ENCODE peak calls at places on chromosomes 4 and X, in six cellular contexts. C is T-helper 9 cell; I is NCI-H510A; F is activated T-cell treated with anti-CD3 and anti-CD28 coated beads, Interleukin-2, amount 50 U/mL, for 72 hours; B is fibroblast of gingiva; G is heart right ventricle. X is an unnamed sample.

GRCh38 chr4:16573744-16574143 is 324.7 kb downstream of the LDB2 start:
- DNase-seq in C (no peak), I (no peak), F (no peak), B (peak), G (peak), X (no peak)

GRCh38 chr4:150518559-150518958 is 63.4 kb upstream of the MAB21L2 start:
- DNase-seq in C (no peak), I (no peak), F (no peak), B (no peak), G (no peak), X (no peak)

GRCh38 chr4:79603681-79604080 is 195.7 kb upstream of the GK2 start:
- DNase-seq in C (no peak), I (no peak), F (no peak), B (no peak), G (no peak), X (no peak)

GRCh38 chr4:127668770-127669169 is 36.0 kb downstream of the INTU start:
- DNase-seq in C (no peak), I (no peak), F (no peak), B (no peak), G (no peak), X (no peak)

GRCh38 chr4:140789752-140790151 is 33.6 kb upstream of the TBC1D9 start:
- DNase-seq in C (no peak), I (no peak), F (no peak), B (peak), G (no peak), X (no peak)

GRCh38 chrX:2504706-2505332 is 4.0 kb upstream of the DHRSX start:
- DNase-seq in C (no peak), I (no peak), F (no peak), B (no peak), G (no peak), X (no peak)

GRCh38 chr4:99979872-99980271 is 29.8 kb upstream of the H2AZ1 start:
- DNase-seq in C (no peak), I (no peak), F (no peak), B (no peak), G (no peak), X (no peak)

GRCh38 chr4:113170818-113171468 is 121.5 kb downstream of the ANK2 start:
- DNase-seq in C (no peak), I (no peak), F (no peak), B (no peak), G (no peak), X (no peak)

GRCh38 chr4:174496631-174497442 is 25.5 kb downstream of the HPGD start:
- DNase-seq in C (no peak), I (no peak), F (no peak), B (no peak), G (no peak), X (peak)

GRCh38 chr4:11397819-11398610 is 30.7 kb downstream of the HS3ST1 start:
- DNase-seq in C (no peak), I (no peak), F (no peak), B (no peak), G (no peak), X (no peak)

GRCh38 chr4:6878451-6879059 is 31.1 kb upstream of the TBC1D14 start:
- DNase-seq in C (no peak), I (no peak), F (no peak), B (no peak), G (no peak), X (no peak)

GRCh38 chr4:43224591-43224990 is 332.1 kb downstream of the GRXCR1 start:
- DNase-seq in C (no peak), I (no peak), F (no peak), B (no peak), G (no peak), X (no peak)

GRCh38 chrX:87388381-87388780 is 129.2 kb upstream of the KLHL4 start:
- DNase-seq in C (no peak), I (no peak), F (no peak), B (no peak), G (no peak), X (no peak)

GRCh38 chr4:336099-336892 is 1.3 kb upstream of the ZNF141 start:
- DNase-seq in C (peak), I (no peak), F (peak), B (peak), G (peak), X (no peak)

GRCh38 chr4:81466841-81467671 is 4.7 kb downstream of the RASGEF1B start:
- DNase-seq in C (peak), I (no peak), F (peak), B (peak), G (peak), X (peak)

GRCh38 chr4:997375-998071 is 4.3 kb upstream of the SLC26A1 start:
- DNase-seq in C (no peak), I (no peak), F (no peak), B (no peak), G (no peak), X (no peak)

GRCh38 chr4:4541040-4541631 is 712 bp downstream of the STX18 start:
- DNase-seq in C (peak), I (no peak), F (peak), B (peak), G (peak), X (no peak)

GRCh38 chr4:6360385-6360784 is 90.7 kb downstream of the WFS1 start:
- DNase-seq in C (no peak), I (no peak), F (no peak), B (no peak), G (no peak), X (no peak)

GRCh38 chr4:4985844-4986243 is 33.4 kb downstream of the CYTL1 start:
- DNase-seq in C (no peak), I (no peak), F (no peak), B (peak), G (no peak), X (no peak)

GRCh38 chr4:3393171-3393570 is 48.6 kb upstream of the HGFAC start:
- DNase-seq in C (no peak), I (no peak), F (no peak), B (no peak), G (no peak), X (no peak)

GRCh38 chr4:130524057-130524456 is 1428.1 kb downstream of the C4orf33 start:
- DNase-seq in C (no peak), I (no peak), F (no peak), B (no peak), G (no peak), X (no peak)

GRCh38 chr4:15945516-15945915 is 7.0 kb upstream of the FGFBP1 start:
- DNase-seq in C (no peak), I (no peak), F (no peak), B (no peak), G (no peak), X (no peak)

GRCh38 chrX:110966839-110967238 is 129.2 kb upstream of the PAK3 start:
- DNase-seq in C (no peak), I (no peak), F (no peak), B (peak), G (no peak), X (no peak)

GRCh38 chr4:133081246-133081645 is 67.8 kb upstream of the PCDH10 start:
- DNase-seq in C (no peak), I (no peak), F (no peak), B (no peak), G (no peak), X (no peak)

GRCh38 chr4:7429069-7429416 is 5.7 kb downstream of the PSAPL1 start:
- DNase-seq in C (no peak), I (no peak), F (no peak), B (no peak), G (no peak), X (no peak)

GRCh38 chr4:165415910-165416309 is 37.1 kb downstream of the CPE start:
- DNase-seq in C (no peak), I (no peak), F (no peak), B (no peak), G (no peak), X (no peak)

GRCh38 chr4:22498866-22499265 is 17.0 kb downstream of the ADGRA3 start:
- DNase-seq in C (no peak), I (no peak), F (no peak), B (no peak), G (no peak), X (no peak)

GRCh38 chr4:99461623-99462401 is 26.7 kb upstream of the ADH7 start:
- DNase-seq in C (no peak), I (no peak), F (no peak), B (no peak), G (no peak), X (no peak)

GRCh38 chr4:139950568-139950967 is 203.4 kb downstream of the MAML3 start:
- DNase-seq in C (no peak), I (no peak), F (peak), B (no peak), G (no peak), X (no peak)

GRCh38 chrX:22314211-22314610 is 41.5 kb downstream of the CBLL2 start:
- DNase-seq in C (no peak), I (no peak), F (no peak), B (no peak), G (no peak), X (no peak)

GRCh38 chrX:130834149-130834548 is 68.9 kb downstream of the ENOX2 start:
- DNase-seq in C (no peak), I (no peak), F (no peak), B (no peak), G (no peak), X (no peak)

GRCh38 chr4:112297495-112297894 is 326 bp downstream of the ALPK1 start:
- DNase-seq in C (no peak), I (no peak), F (no peak), B (no peak), G (no peak), X (no peak)

GRCh38 chr4:65845169-65845568 is 174.9 kb upstream of the EPHA5 start:
- DNase-seq in C (no peak), I (no peak), F (no peak), B (no peak), G (no peak), X (no peak)

GRCh38 chr4:95729596-95729995 is 110.3 kb upstream of the PDHA2 start:
- DNase-seq in C (no peak), I (no peak), F (no peak), B (no peak), G (no peak), X (no peak)

GRCh38 chrX:131778269-131779218 is 234.7 kb downstream of the OR13H1 start:
- DNase-seq in C (peak), I (no peak), F (no peak), B (no peak), G (no peak), X (no peak)

GRCh38 chr4:173420324-173420752 is 21.4 kb upstream of the SCRG1 start:
- DNase-seq in C (no peak), I (no peak), F (no peak), B (peak), G (no peak), X (no peak)

GRCh38 chr4:76811604-76812412 is 86.1 kb downstream of the SOWAHB start:
- DNase-seq in C (no peak), I (no peak), F (no peak), B (no peak), G (peak), X (no peak)

GRCh38 chrX:39361736-39362135 is 560.5 kb downstream of the MID1IP1 start:
- DNase-seq in C (no peak), I (no peak), F (no peak), B (no peak), G (no peak), X (no peak)

GRCh38 chr4:156971623-156972369 is at the start of gene PDGFC:
- DNase-seq in C (no peak), I (peak), F (peak), B (peak), G (peak), X (no peak)